ENCODE peak calls at places on chromosomes 12 and 14, in five cellular contexts. X, O, S, R and W are unnamed samples.

GRCh38 chr12:80491176-80491575 is 47.1 kb downstream of the PTPRQ start:
- DNase-seq in O (no peak), X (no peak), R (no peak), S (peak; percentile 5), W (no peak)

GRCh38 chr12:76890407-76891143 is 11.8 kb upstream of the CSRP2 start:
- DNase-seq in X (no peak), R (peak; percentile 31), S (no peak), O (no peak), W (no peak)

GRCh38 chr12:49511410-49511809 is 27.4 kb upstream of the KCNH3 start:
- DNase-seq in R (no peak), O (no peak), S (no peak), X (no peak), W (no peak)

GRCh38 chr14:35220027-35220676 is 72.0 kb upstream of the PSMA6 start:
- DNase-seq in S (no peak), X (no peak), O (no peak), R (no peak), W (no peak)

GRCh38 chr12:102388469-102388868 is 91.9 kb downstream of the IGF1 start:
- DNase-seq in S (no peak), X (no peak), R (no peak), O (no peak), W (no peak)

GRCh38 chr14:90383731-90384542 is 12.9 kb upstream of the CALM1 start:
- DNase-seq in O (peak; percentile 82), S (peak; percentile 53), R (peak; percentile 72), X (peak; percentile 54), W (peak; percentile 71)

GRCh38 chr12:72346331-72346944 is 74.3 kb downstream of the TRHDE start:
- DNase-seq in S (peak; percentile 61), X (peak; percentile 81), O (peak; percentile 91), R (no peak), W (peak; percentile 91)

GRCh38 chr12:2289525-2289924 is 236.7 kb downstream of the CACNA1C start:
- DNase-seq in R (no peak), O (no peak), X (no peak), S (no peak), W (no peak)

GRCh38 chr14:87014854-87015253 is 978.1 kb downstream of the GALC start:
- DNase-seq in X (no peak), O (no peak), R (no peak), S (no peak), W (no peak)

GRCh38 chr14:105497671-105498429 is 6.8 kb downstream of the TEDC1 start:
- DNase-seq in R (no peak), O (no peak), X (no peak), S (no peak), W (no peak)

GRCh38 chr12:5505751-5506150 is 73.8 kb downstream of the NTF3 start:
- DNase-seq in S (no peak), O (no peak), R (no peak), X (no peak), W (no peak)

GRCh38 chr14:56150018-56150417 is 31.8 kb downstream of the PELI2 start:
- DNase-seq in R (no peak), S (no peak), X (no peak), O (no peak), W (no peak)

GRCh38 chr14:77722301-77722700 is 14.4 kb downstream of the SLIRP start:
- DNase-seq in R (no peak), S (no peak), O (no peak), X (no peak), W (no peak)

GRCh38 chr12:132259872-132260695 is 69.3 kb downstream of the GALNT9 start:
- DNase-seq in R (no peak), O (no peak), S (no peak), X (no peak), W (no peak)

GRCh38 chr14:26606729-26607128 is 8.9 kb upstream of the NOVA1 start:
- DNase-seq in S (peak; percentile 3), O (no peak), X (peak; percentile 52), R (no peak), W (no peak)

GRCh38 chr12:57111046-57111698 is at the start of gene STAT6:
- DNase-seq in X (peak; percentile 95), O (peak; percentile 65), S (peak; percentile 89), R (peak; percentile 85), W (peak; percentile 95)

GRCh38 chr12:12046401-12046800 is 24.3 kb upstream of the BCL2L14 start:
- DNase-seq in R (no peak), S (no peak), X (no peak), O (no peak), W (no peak)

GRCh38 chr14:60618200-60618599 is 31.1 kb downstream of the SIX1 start:
- DNase-seq in R (no peak), S (no peak), X (no peak), O (no peak), W (no peak)

GRCh38 chr14:96309907-96310330 is 53.2 kb downstream of the ATG2B start:
- DNase-seq in S (no peak), R (no peak), X (no peak), O (no peak), W (peak; percentile 5)

GRCh38 chr12:462936-463705 is 3.4 kb downstream of the B4GALNT3 start:
- DNase-seq in X (no peak), R (no peak), O (no peak), S (no peak), W (no peak)

GRCh38 chr14:34715108-34715863 is 893 bp upstream of the CFL2 start:
- DNase-seq in R (no peak), S (no peak), X (no peak), O (no peak), W (no peak)

GRCh38 chr14:54627718-54628345 is 60.9 kb downstream of the SAMD4A start:
- DNase-seq in O (peak; percentile 56), R (peak; percentile 36), S (peak; percentile 77), X (peak; percentile 78), W (peak; percentile 78)

GRCh38 chr14:35240233-35240632 is 51.9 kb upstream of the PSMA6 start:
- DNase-seq in X (no peak), O (no peak), S (no peak), R (no peak), W (no peak)

GRCh38 chr12:87801860-87802720 is 227.1 kb downstream of the C12orf50 start:
- DNase-seq in X (peak; percentile 52), R (no peak), S (no peak), O (no peak), W (no peak)

GRCh38 chr12:117671734-117672133 is 297.1 kb downstream of the KSR2 start:
- DNase-seq in R (no peak), S (peak; percentile 48), O (peak; percentile 75), X (no peak), W (peak; percentile 1)

GRCh38 chr12:102417055-102417454 is 63.3 kb downstream of the IGF1 start:
- DNase-seq in S (no peak), X (no peak), R (no peak), O (no peak), W (no peak)

GRCh38 chr12:69934011-69934410 is 109.0 kb downstream of the MYRFL start:
- DNase-seq in O (no peak), R (no peak), X (no peak), S (no peak), W (no peak)

GRCh38 chr12:126493366-126494108 is 1428.3 kb downstream of the AACS start:
- DNase-seq in R (no peak), S (no peak), O (no peak), X (peak; percentile 62), W (no peak)

GRCh38 chr12:34626363-34627157 is 604.3 kb downstream of the ALG10 start:
- DNase-seq in S (no peak), O (no peak), X (no peak), R (no peak), W (no peak)

DNA sequence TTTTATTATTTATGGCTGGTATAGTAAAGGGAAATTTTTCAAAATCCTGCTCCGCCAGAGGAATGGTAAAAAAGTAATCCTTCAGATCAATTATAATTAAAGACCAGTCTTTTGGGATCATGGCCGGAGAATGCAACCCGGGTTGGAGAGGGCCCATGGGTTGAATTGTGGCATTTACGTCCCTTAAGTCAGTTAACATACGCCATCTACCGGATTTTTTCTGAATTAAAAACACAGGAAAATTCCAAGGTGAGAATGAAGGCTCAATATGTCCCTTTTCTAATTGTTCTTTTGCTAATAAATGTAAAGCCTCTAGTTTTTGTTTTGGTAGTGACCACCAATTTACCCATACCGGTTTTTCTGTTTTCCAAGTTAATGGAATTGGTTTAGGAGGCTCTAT is 602.8 kb downstream of the ALG10 start:
- DNase-seq in X (no peak), S (peak; percentile 15), O (no peak), R (no peak), W (peak; percentile 6)
- TF ChIP-seq CTCF in X (no peak), S (no peak), O (no peak), R (no peak), W (peak; percentile 2)

DNA sequence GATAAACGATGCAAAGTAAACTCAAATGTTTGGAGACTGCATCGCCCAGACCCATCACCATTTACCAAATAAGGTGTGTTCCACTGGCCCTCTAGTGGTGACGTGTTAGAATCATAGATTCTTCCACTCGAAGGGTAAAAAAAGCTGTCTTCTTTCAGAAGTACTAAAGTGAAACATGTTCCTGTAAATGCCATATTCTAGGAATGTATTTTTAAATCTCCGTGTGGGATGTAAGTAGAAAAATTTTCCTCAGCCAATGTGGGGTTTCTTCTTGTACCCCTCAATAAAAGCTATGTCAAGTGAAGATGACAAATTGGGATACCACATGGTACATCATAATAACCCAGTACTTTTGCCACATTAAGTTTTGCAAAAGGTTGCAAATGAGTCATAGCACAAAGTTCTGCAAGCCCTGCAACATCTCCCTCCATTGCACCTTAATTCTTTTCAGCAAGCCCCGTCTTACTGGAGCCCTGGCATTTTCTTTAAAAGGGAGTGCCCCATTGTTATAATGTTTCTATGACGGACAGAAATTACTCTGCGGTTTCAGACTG is 100.8 kb downstream of the CCER1 start:
- DNase-seq in X (peak; percentile 78), R (no peak), S (peak; percentile 55), O (peak; percentile 75), W (peak; percentile 78)
- H3K4me3 ChIP-seq in X (no peak overlapping the region), R (no peak overlapping the region), S (no peak overlapping the region), O (no peak overlapping the region), W (no peak overlapping the region)

GRCh38 chr12:61452076-61452475 is 808.1 kb upstream of the USP15 start:
- DNase-seq in R (no peak), S (no peak), X (no peak), O (peak; percentile 56), W (no peak)
- TF ChIP-seq CTCF in R (no peak), S (no peak), X (no peak), O (no peak), W (no peak)

GRCh38 chr12:124663771-124664366 is 96.5 kb upstream of the NCOR2 start:
- DNase-seq in O (peak; percentile 63), S (no peak), X (no peak), R (no peak), W (no peak)

GRCh38 chr12:124666722-124667259 is 99.4 kb upstream of the NCOR2 start:
- DNase-seq in R (no peak), O (no peak), S (no peak), X (no peak), W (no peak)

GRCh38 chr12:124667671-124668337 is 100.4 kb upstream of the NCOR2 start:
- DNase-seq in X (peak; percentile 31), R (no peak), O (no peak), S (no peak), W (no peak)

GRCh38 chr12:124664395-124665111 is 97.1 kb upstream of the NCOR2 start:
- DNase-seq in S (no peak), R (no peak), X (peak; percentile 42), O (no peak), W (no peak)

DNA sequence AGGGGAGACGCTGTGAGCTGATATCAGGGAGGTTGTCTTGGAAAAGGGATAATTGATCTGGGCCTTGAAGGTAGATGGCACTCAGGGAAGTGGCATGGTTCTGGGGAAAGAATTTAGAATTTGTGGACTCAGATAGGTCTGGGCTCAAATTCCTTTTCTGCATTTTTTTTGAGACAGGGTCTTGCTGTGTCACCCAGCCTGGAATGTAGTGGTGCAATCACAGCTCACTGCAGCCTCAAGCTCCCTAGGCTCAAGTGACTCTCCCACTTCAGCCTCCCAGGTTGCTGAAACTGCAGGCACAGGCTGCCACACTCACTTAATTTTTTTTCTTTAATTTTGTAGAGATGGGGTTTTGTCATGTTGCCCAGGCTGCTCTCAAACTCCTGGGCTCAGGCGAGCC is 98.1 kb upstream of the NCOR2 start:
- DNase-seq in O (no peak), X (peak; percentile 65), R (no peak), S (peak; percentile 86), W (peak; percentile 58)
- H3K4me3 ChIP-seq in O (no peak overlapping the region), X (no peak overlapping the region), R (no peak overlapping the region), S (no peak overlapping the region), W (no peak overlapping the region)